ENCODE peak calls at places on chromosome 12, in ten cellular contexts. R, A, M, V, K, T, G, P, J and S are unnamed samples.
A peak's percentile ranks its signal among the peaks of the same experiment; 100 is the strongest.

GRCh38 chr12:53717319-53717718 is 9.9 kb downstream of the CALCOCO1 start:
- DNase-seq in R (no peak), A (no peak), M (no peak), V (no peak), K (no peak), T (no peak), G (no peak), P (no peak), J (no peak), S (no peak)

GRCh38 chr12:124769166-124769530 is 94.5 kb downstream of the SCARB1 start:
- DNase-seq in R (peak; percentile 52), A (no peak), M (no peak), V (no peak), K (no peak), T (no peak), G (peak; percentile 48), P (no peak), J (no peak), S (no peak)

GRCh38 chr12:68425998-68426397 is 93.8 kb upstream of the MDM1 start:
- DNase-seq in R (peak; percentile 87), A (no peak), M (no peak), V (no peak), K (no peak), T (no peak), G (peak; percentile 94), P (peak; percentile 92), J (no peak), S (no peak)

GRCh38 chr12:122064034-122064777 is 14.3 kb upstream of the MLXIP start:
- DNase-seq in R (peak; percentile 99), A (peak; percentile 61), M (peak; percentile 49), V (no peak), K (peak; percentile 54), T (peak; percentile 73), G (peak; percentile 89), P (peak; percentile 82), J (peak; percentile 41), S (peak; percentile 84)

GRCh38 chr12:11673666-11674464 is 24.4 kb downstream of the ETV6 start:
- DNase-seq in R (no peak), A (no peak), M (no peak), V (no peak), K (no peak), T (no peak), G (peak; percentile 48), P (no peak), J (no peak), S (no peak)

GRCh38 chr12:32390572-32391219 is 8.7 kb upstream of the FGD4 start:
- DNase-seq in R (peak; percentile 54), A (no peak), M (peak; percentile 43), V (no peak), K (peak; percentile 44), T (peak; percentile 35), G (peak; percentile 20), P (no peak), J (no peak), S (peak; percentile 81)

GRCh38 chr12:26255893-26256645 is 60.7 kb downstream of the SSPN start:
- DNase-seq in R (no peak), A (no peak), M (no peak), V (no peak), K (no peak), T (no peak), G (peak; percentile 77), P (peak; percentile 74), J (no peak), S (no peak)

GRCh38 chr12:82174936-82175335 is 183.3 kb downstream of the CCDC59 start:
- DNase-seq in R (no peak), A (no peak), M (no peak), V (no peak), K (no peak), T (no peak), G (no peak), P (no peak), J (no peak), S (no peak)

GRCh38 chr12:15278816-15279658 is 43.3 kb upstream of the PTPRO start:
- DNase-seq in R (peak; percentile 34), A (peak; percentile 14), M (no peak), V (no peak), K (peak; percentile 9), T (no peak), G (peak; percentile 89), P (peak; percentile 90), J (no peak), S (peak; percentile 89)
- TF ChIP-seq CTCF in R (no peak), A (no peak), M (no peak), V (no peak), K (no peak), T (no peak), G (peak; percentile 3), P (no peak), J (no peak), S (peak; percentile 19)

GRCh38 chr12:27969901-27970390 is 2.6 kb downstream of the PTHLH start:
- DNase-seq in R (peak; percentile 55), A (peak; percentile 89), M (peak; percentile 79), V (no peak), K (peak; percentile 41), T (peak; percentile 69), G (peak; percentile 80), P (peak; percentile 75), J (peak; percentile 22), S (peak; percentile 56)

GRCh38 chr12:27970981-27971489 is 1.5 kb downstream of the PTHLH start:
- DNase-seq in R (peak; percentile 18), A (no peak), M (no peak), V (no peak), K (no peak), T (no peak), G (peak; percentile 44), P (peak; percentile 30), J (no peak), S (no peak)

GRCh38 chr12:27970391-27970980 is 2.0 kb downstream of the PTHLH start:
- DNase-seq in R (peak; percentile 56), A (no peak), M (peak; percentile 26), V (no peak), K (no peak), T (peak; percentile 29), G (peak; percentile 68), P (peak; percentile 56), J (no peak), S (no peak)

GRCh38 chr12:27972721-27973120 is at the start of gene PTHLH:
- DNase-seq in R (no peak), A (no peak), M (no peak), V (no peak), K (no peak), T (no peak), G (no peak), P (no peak), J (no peak), S (no peak)

DNA sequence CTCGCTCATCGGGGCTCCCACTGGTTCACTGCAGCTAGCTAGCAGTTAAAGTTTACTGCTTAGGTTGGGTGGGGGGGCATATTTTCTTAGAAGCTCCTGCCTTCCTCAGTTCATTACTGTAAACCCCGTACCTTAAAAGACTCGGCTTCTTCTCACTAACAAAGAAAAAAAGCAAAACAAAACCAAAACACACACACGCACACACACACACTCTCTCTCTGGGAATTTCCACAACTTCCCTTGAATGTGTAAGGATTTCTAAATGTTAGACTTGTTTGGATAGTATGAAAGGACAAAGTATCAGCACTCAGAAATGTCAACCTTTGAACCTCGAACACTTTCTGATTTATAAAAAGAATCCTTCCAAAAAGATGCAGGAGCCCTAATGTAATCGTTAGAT is 927 bp downstream of the PTHLH start:
- DNase-seq in R (peak; percentile 19), A (no peak), M (no peak), V (no peak), K (no peak), T (no peak), G (no peak), P (no peak), J (no peak), S (no peak)
- H3K4me3 ChIP-seq in R (no peak overlapping the region), A (no peak overlapping the region), M (no peak overlapping the region), V (no peak overlapping the region), K (no peak overlapping the region), T (no peak overlapping the region), G (no peak overlapping the region), P (peak overlapping the region; percentile 57), J (no peak overlapping the region), S (no peak overlapping the region)

DNA sequence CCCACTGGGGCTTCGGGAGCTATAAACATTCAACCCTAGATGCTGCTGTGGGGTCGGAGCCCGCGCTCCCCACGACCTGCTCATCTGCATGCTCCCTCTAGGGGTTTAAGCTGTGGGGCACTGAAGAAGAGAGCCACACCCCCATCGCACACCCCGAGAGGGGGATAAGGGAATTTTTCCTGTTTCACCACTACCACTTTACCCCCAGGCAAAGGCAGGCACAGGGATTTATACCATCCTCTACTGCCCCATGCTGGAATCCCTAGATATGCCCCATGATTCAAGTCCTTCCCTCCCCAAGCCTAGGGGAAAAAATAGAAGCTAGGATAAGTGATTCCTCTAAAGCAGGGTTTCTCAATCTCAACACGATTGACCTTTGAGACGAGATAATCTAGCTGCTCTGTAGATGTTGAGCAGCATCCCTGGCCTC is 59.9 kb upstream of the CCDC60 start:
- DNase-seq in R (no peak), A (no peak), M (no peak), V (no peak), K (no peak), T (no peak), G (no peak), P (no peak), J (no peak), S (no peak)
- TF ChIP-seq CTCF in R (no peak), A (no peak), M (no peak), V (no peak), K (no peak), T (no peak), G (no peak), P (no peak), J (no peak), S (no peak)

GRCh38 chr12:664779-665092 is 1.5 kb upstream of the NINJ2 start:
- DNase-seq in R (no peak), A (no peak), M (no peak), V (no peak), K (no peak), T (no peak), G (no peak), P (no peak), J (no peak), S (no peak)

GRCh38 chr12:664075-664778 is 982 bp upstream of the NINJ2 start:
- DNase-seq in R (no peak), A (no peak), M (no peak), V (no peak), K (no peak), T (no peak), G (no peak), P (no peak), J (no peak), S (no peak)

GRCh38 chr12:662541-663292 is 528 bp downstream of the NINJ2 start:
- DNase-seq in R (peak; percentile 39), A (no peak), M (no peak), V (no peak), K (peak; percentile 36), T (no peak), G (peak; percentile 25), P (peak; percentile 5), J (no peak), S (no peak)

GRCh38 chr12:661720-662486 is 1.3 kb downstream of the NINJ2 start:
- DNase-seq in R (no peak), A (no peak), M (no peak), V (no peak), K (no peak), T (no peak), G (no peak), P (no peak), J (no peak), S (no peak)

DNA sequence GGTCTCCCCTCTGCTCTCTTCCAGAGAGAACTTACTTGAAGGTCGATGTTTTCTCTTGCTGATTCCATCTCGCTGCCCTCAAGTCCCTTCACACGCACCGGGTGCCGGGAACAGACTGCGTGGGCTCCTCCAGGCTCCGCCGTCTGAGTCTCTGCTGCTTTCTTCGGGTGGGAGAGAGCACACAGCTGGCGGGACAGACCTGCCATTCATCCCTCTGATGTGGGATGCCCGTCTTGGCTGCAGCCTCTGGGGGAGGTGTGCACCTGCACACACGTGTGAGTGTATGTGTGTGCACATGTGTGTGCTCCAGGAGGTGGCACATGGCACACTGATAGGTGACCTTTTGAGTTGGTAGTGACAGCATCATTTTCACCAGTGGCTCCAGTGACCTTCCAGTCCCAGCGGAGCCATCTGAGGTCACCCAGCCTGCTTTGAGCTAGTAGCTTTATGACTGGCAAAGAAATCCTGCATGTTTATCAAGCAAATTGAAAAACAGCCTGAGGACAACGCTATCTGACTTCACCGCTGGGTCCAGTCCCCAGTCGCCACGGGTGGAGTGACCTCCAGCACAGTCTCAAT is at the start of gene NINJ2:
- DNase-seq in R (no peak), A (no peak), M (no peak), V (no peak), K (no peak), T (no peak), G (no peak), P (peak; percentile 15), J (no peak), S (no peak)
- H3K4me3 ChIP-seq in R (peak within 1 kb of the TSS; percentile 44), A (no peak within 1 kb of the TSS), M (no peak within 1 kb of the TSS), V (no peak within 1 kb of the TSS), K (peak within 1 kb of the TSS; percentile 2), T (no peak within 1 kb of the TSS), G (no peak within 1 kb of the TSS), P (no peak within 1 kb of the TSS), J (peak within 1 kb of the TSS; percentile 6), S (peak within 1 kb of the TSS; percentile 14)